ENCODE peak calls at places on chromosomes 7 and 10, in ten cellular contexts. P, C, V, F, Z, R, U, E, H and M are unnamed samples.

GRCh38 chr10:67173787-67174186 is 248.0 kb downstream of the LRRTM3 start:
- DNase-seq in Z (no peak), R (no peak), C (no peak), E (no peak), F (no peak), U (no peak), H (no peak), P (no peak), V (no peak), M (no peak)

GRCh38 chr7:14590206-14590605 is 312.3 kb downstream of the DGKB start:
- DNase-seq in C (no peak), F (no peak), R (no peak), V (no peak), U (no peak), H (no peak), Z (no peak), E (no peak), P (no peak), M (no peak)

GRCh38 chr7:33781796-33782195 is 123.5 kb upstream of the BMPER start:
- DNase-seq in H (no peak), U (peak), R (no peak), F (no peak), V (peak), C (no peak), E (no peak), Z (no peak), P (no peak), M (no peak)

GRCh38 chr10:134205-134742 is 981 bp upstream of the ZMYND11 start:
- DNase-seq in C (peak), Z (no peak), F (peak), R (no peak), E (peak), U (no peak), H (no peak), P (no peak), V (no peak), M (no peak)

GRCh38 chr10:123891147-123892011 is at the start of gene CPXM2:
- DNase-seq in C (no peak), R (peak), U (peak), P (no peak), E (no peak), H (no peak), Z (no peak), F (peak), V (no peak), M (no peak)

GRCh38 chr10:88064608-88065383 is 201.4 kb downstream of the PTEN start:
- DNase-seq in V (peak), H (no peak), C (peak), P (peak), R (peak), E (no peak), Z (peak), F (no peak), U (peak), M (peak)

GRCh38 chr7:134662166-134662870 is 15.7 kb downstream of the BPGM start:
- DNase-seq in F (no peak), C (no peak), Z (no peak), E (no peak), H (no peak), V (no peak), P (no peak), R (no peak), U (peak), M (no peak)

GRCh38 chr10:97089209-97089865 is 96.4 kb downstream of the SLIT1 start:
- DNase-seq in C (no peak), Z (no peak), P (no peak), F (peak), H (no peak), U (no peak), E (peak), V (no peak), R (no peak), M (no peak)

GRCh38 chr10:113169853-113170455 is 219.9 kb downstream of the TCF7L2 start:
- DNase-seq in C (no peak), R (no peak), P (peak), F (no peak), Z (no peak), E (no peak), U (no peak), H (no peak), V (no peak), M (peak)

GRCh38 chr10:66842867-66843266 is 83.0 kb upstream of the LRRTM3 start:
- DNase-seq in F (no peak), Z (no peak), H (no peak), V (no peak), E (no peak), U (no peak), C (no peak), R (no peak), P (no peak), M (no peak)

GRCh38 chr10:127886371-127887051 is 6.2 kb downstream of the CLRN3 start:
- DNase-seq in U (no peak), C (no peak), H (no peak), Z (peak), V (no peak), R (no peak), P (no peak), E (no peak), F (no peak), M (no peak)

GRCh38 chr7:87510430-87510875 is 35.0 kb upstream of the ABCB4 start:
- DNase-seq in Z (no peak), V (no peak), C (no peak), F (no peak), E (no peak), R (no peak), U (no peak), P (peak), H (no peak), M (no peak)

GRCh38 chr10:23556727-23557440 is 118.0 kb downstream of the OTUD1 start:
- DNase-seq in F (no peak), Z (no peak), U (no peak), E (peak), H (no peak), R (no peak), P (no peak), C (no peak), V (no peak), M (no peak)

GRCh38 chr7:81857385-81857784 is 87.5 kb upstream of the HGF start:
- DNase-seq in E (peak), C (no peak), P (no peak), R (no peak), U (peak), H (no peak), Z (no peak), V (no peak), F (no peak), M (no peak)

GRCh38 chr7:150417863-150418262 is 32.6 kb upstream of the GIMAP8 start:
- DNase-seq in R (no peak), H (no peak), Z (no peak), E (no peak), F (peak), V (no peak), C (no peak), U (no peak), P (no peak), M (no peak)

GRCh38 chr10:7474388-7474787 is 63.6 kb upstream of the SFMBT2 start:
- DNase-seq in V (no peak), Z (peak), C (no peak), U (no peak), R (no peak), P (no peak), H (no peak), E (no peak), F (no peak), M (no peak)

GRCh38 chr10:12481956-12482355 is 132.6 kb downstream of the CAMK1D start:
- DNase-seq in R (no peak), F (no peak), C (no peak), U (no peak), V (no peak), H (no peak), E (no peak), Z (no peak), P (no peak), M (no peak)

GRCh38 chr7:29564455-29565185 is 985 bp downstream of the PRR15 start:
- DNase-seq in R (peak), Z (peak), P (peak), V (peak), U (peak), F (peak), H (peak), C (peak), E (peak), M (no peak)

GRCh38 chr7:29563590-29564454 is at the start of gene PRR15:
- DNase-seq in Z (peak), E (peak), C (no peak), F (peak), P (peak), V (peak), R (no peak), U (peak), H (no peak), M (no peak)

GRCh38 chr7:29565634-29565981 is 2.0 kb downstream of the PRR15 start:
- DNase-seq in H (no peak), F (peak), V (no peak), P (no peak), E (no peak), R (no peak), C (no peak), Z (no peak), U (no peak), M (no peak)

GRCh38 chr7:29565982-29566746 is 2.5 kb downstream of the PRR15 start:
- DNase-seq in U (peak), V (peak), E (no peak), P (no peak), C (no peak), R (peak), H (no peak), Z (peak), F (peak), M (no peak)

GRCh38 chr7:29565186-29565540 is 1.5 kb downstream of the PRR15 start:
- DNase-seq in E (peak), U (peak), Z (no peak), H (no peak), C (no peak), V (no peak), F (no peak), R (no peak), P (no peak), M (no peak)
- H3K4me3 ChIP-seq in E (peak), U (peak), Z (peak), H (peak), C (peak), V (peak), F (peak), R (peak), P (no peak), M (peak)

DNA sequence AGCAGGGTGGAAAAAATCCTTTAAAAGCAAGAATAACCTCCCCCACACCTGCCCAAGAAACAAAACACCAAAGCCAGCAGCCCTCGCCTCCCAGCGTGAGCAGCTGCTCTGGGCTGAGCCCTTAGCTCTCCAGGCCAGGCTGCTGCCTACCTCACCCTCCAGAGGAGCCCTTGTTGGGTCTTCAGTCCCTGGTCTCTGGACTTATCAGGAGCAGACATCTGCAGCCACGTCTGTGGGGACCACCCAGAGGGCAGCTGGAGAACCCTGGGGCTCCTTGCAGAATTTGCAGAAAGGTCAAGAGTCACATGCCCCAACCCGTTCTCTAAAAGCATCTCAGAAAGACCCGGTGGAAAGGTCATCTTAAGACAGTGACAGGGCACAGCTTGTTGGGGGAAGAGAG is 425.8 kb upstream of the NFE2L3 start:
- DNase-seq in C (no peak), E (no peak), U (no peak), H (no peak), R (no peak), P (no peak), F (peak), Z (no peak), V (no peak), M (no peak)
- H3K4me3 ChIP-seq in C (no peak), E (no peak), U (no peak), H (no peak), R (no peak), P (no peak), F (no peak), Z (no peak), V (no peak), M (no peak)

GRCh38 chr7:48575516-48575915 is 348.8 kb upstream of the CDC14C start:
- DNase-seq in Z (no peak), F (no peak), P (no peak), V (no peak), H (no peak), U (no peak), E (no peak), C (no peak), R (no peak), M (no peak)
- H3K4me3 ChIP-seq in Z (no peak), F (no peak), P (no peak), V (no peak), H (no peak), U (no peak), E (no peak), C (no peak), R (no peak), M (no peak)

DNA sequence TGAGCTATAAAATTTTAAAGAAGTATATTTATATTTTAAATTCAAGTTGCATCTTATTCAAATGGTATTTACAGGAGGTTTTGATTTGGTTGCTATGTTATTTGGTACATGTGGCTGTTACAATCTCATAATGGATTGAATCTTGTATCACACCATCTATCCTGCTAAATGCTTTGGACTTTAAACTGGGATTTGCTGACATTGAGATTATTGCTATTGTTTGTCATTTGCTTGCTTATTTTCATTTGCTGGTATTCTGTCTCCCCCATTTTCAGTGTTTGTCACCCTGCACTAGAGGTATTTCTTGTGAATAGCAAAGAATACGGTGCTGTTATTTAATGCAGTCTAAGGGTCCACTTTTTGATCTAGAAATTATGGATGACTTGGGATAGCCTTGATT is 171.1 kb downstream of the SH2D4B start:
- DNase-seq in U (no peak), C (no peak), Z (no peak), V (no peak), E (no peak), R (no peak), P (no peak), F (no peak), H (no peak), M (no peak)
- H3K4me3 ChIP-seq in U (no peak), C (no peak), Z (no peak), V (no peak), E (no peak), R (no peak), P (no peak), F (no peak), H (no peak), M (no peak)